ENCODE peak calls at places on chromosomes 4 and X, in eight cellular contexts. One of them, this sample, is unnamed.

GRCh38 chrX:51334276-51334675 is 1.7 kb downstream of the NUDT10 start:
- DNase-seq in CD8-positive, alpha-beta T cell: no peak
- DNase-seq in left ventricle myocardium inferior: no peak
- DNase-seq in K562: no peak
- DNase-seq in AG10803: peak; percentile 1
- DNase-seq in epithelial cell of esophagus: no peak
- DNase-seq in pancreas: no peak
- DNase-seq in A549: no peak
- DNase-seq in this sample: no peak

GRCh38 chrX:71450433-71451106 is 82.3 kb upstream of the OGT start:
- DNase-seq in pancreas: no peak
- DNase-seq in K562: peak; percentile 86
- DNase-seq in CD8-positive, alpha-beta T cell: no peak
- DNase-seq in left ventricle myocardium inferior: no peak
- DNase-seq in AG10803: no peak
- DNase-seq in A549: no peak
- DNase-seq in epithelial cell of esophagus: no peak
- DNase-seq in this sample: no peak

GRCh38 chr4:111883557-111883999 is 261.7 kb upstream of the FAM241A start:
- DNase-seq in epithelial cell of esophagus: no peak
- DNase-seq in CD8-positive, alpha-beta T cell: no peak
- DNase-seq in K562: no peak
- DNase-seq in A549: no peak
- DNase-seq in pancreas: no peak
- DNase-seq in left ventricle myocardium inferior: no peak
- DNase-seq in AG10803: peak; percentile 13
- DNase-seq in this sample: no peak

GRCh38 chr4:147843162-147843561 is 111.3 kb downstream of the ARHGAP10 start:
- DNase-seq in K562: peak; percentile 58
- DNase-seq in left ventricle myocardium inferior: no peak
- DNase-seq in pancreas: no peak
- DNase-seq in epithelial cell of esophagus: peak; percentile 32
- DNase-seq in A549: peak; percentile 30
- DNase-seq in CD8-positive, alpha-beta T cell: no peak
- DNase-seq in AG10803: no peak
- DNase-seq in this sample: peak; percentile 57

GRCh38 chrX:154396948-154397887 is 959 bp upstream of the RPL10 start:
- DNase-seq in left ventricle myocardium inferior: peak; percentile 81
- DNase-seq in K562: peak; percentile 81
- DNase-seq in CD8-positive, alpha-beta T cell: no peak
- DNase-seq in pancreas: peak; percentile 82
- DNase-seq in A549: peak; percentile 82
- DNase-seq in AG10803: peak; percentile 59
- DNase-seq in epithelial cell of esophagus: peak; percentile 63
- DNase-seq in this sample: peak; percentile 76

GRCh38 chr4:1512081-1512737 is 106.0 kb upstream of the NKX1-1 start:
- DNase-seq in K562: no peak
- DNase-seq in left ventricle myocardium inferior: peak; percentile 7
- DNase-seq in A549: no peak
- DNase-seq in pancreas: no peak
- DNase-seq in AG10803: no peak
- DNase-seq in epithelial cell of esophagus: no peak
- DNase-seq in CD8-positive, alpha-beta T cell: no peak
- DNase-seq in this sample: no peak

GRCh38 chr4:23934915-23935314 is 45.1 kb upstream of the PPARGC1A start:
- DNase-seq in CD8-positive, alpha-beta T cell: no peak
- DNase-seq in K562: no peak
- DNase-seq in left ventricle myocardium inferior: peak; percentile 70
- DNase-seq in A549: no peak
- DNase-seq in pancreas: peak; percentile 3
- DNase-seq in AG10803: peak; percentile 96
- DNase-seq in epithelial cell of esophagus: peak; percentile 50
- DNase-seq in this sample: no peak

GRCh38 chrX:27966492-27966891 is 14.8 kb downstream of the DCAF8L1 start:
- DNase-seq in epithelial cell of esophagus: peak; percentile 65
- DNase-seq in pancreas: no peak
- DNase-seq in CD8-positive, alpha-beta T cell: no peak
- DNase-seq in K562: no peak
- DNase-seq in AG10803: no peak
- DNase-seq in A549: peak; percentile 20
- DNase-seq in left ventricle myocardium inferior: no peak
- DNase-seq in this sample: no peak

GRCh38 chr4:140240237-140240636 is 86.3 kb upstream of the MAML3 start:
- DNase-seq in left ventricle myocardium inferior: no peak
- DNase-seq in A549: no peak
- DNase-seq in pancreas: no peak
- DNase-seq in epithelial cell of esophagus: no peak
- DNase-seq in AG10803: no peak
- DNase-seq in CD8-positive, alpha-beta T cell: no peak
- DNase-seq in K562: no peak
- DNase-seq in this sample: no peak

GRCh38 chr4:158788608-158789007 is 19.8 kb downstream of the FNIP2 start:
- DNase-seq in left ventricle myocardium inferior: no peak
- DNase-seq in epithelial cell of esophagus: no peak
- DNase-seq in CD8-positive, alpha-beta T cell: no peak
- DNase-seq in K562: no peak
- DNase-seq in pancreas: no peak
- DNase-seq in AG10803: peak; percentile 58
- DNase-seq in A549: no peak
- DNase-seq in this sample: no peak

GRCh38 chrX:26373829-26374228 is 157.9 kb downstream of the MAGEB5 start:
- DNase-seq in pancreas: no peak
- DNase-seq in epithelial cell of esophagus: peak; percentile 4
- DNase-seq in K562: no peak
- DNase-seq in left ventricle myocardium inferior: no peak
- DNase-seq in A549: peak; percentile 7
- DNase-seq in AG10803: no peak
- DNase-seq in CD8-positive, alpha-beta T cell: no peak
- DNase-seq in this sample: no peak

DNA sequence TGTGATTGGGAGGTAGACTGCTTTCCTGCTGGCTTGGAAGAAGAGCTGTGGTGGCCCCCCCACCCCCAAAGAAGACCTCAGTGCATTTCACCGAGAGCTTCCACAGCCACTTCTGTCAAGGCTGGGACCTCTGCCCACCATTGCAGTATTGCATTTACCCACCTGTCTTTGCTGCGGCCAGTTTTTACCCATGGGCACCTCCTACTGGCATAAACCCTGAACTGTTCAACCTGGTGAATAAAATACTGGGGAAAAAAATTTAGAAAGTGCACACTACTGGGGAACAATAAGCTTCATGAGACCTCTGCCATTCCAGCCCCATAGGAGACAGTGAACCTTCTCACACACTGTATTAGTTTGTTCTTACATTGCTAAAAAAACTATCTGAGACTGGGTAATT is 40.3 kb downstream of the ARFIP1 start:
- DNase-seq in CD8-positive, alpha-beta T cell: no peak
- DNase-seq in pancreas: no peak
- DNase-seq in AG10803: no peak
- DNase-seq in epithelial cell of esophagus: no peak
- DNase-seq in K562: no peak
- DNase-seq in A549: no peak
- DNase-seq in left ventricle myocardium inferior: no peak
- DNase-seq in this sample: no peak
- TF ChIP-seq CTCF in CD8-positive, alpha-beta T cell: no peak
- TF ChIP-seq CTCF in pancreas: no peak
- TF ChIP-seq CTCF in AG10803: no peak
- TF ChIP-seq CTCF in epithelial cell of esophagus: no peak
- TF ChIP-seq CTCF in K562: no peak
- TF ChIP-seq CTCF in A549: no peak
- TF ChIP-seq CTCF in left ventricle myocardium inferior: no peak
- TF ChIP-seq CTCF in this sample: no peak

DNA sequence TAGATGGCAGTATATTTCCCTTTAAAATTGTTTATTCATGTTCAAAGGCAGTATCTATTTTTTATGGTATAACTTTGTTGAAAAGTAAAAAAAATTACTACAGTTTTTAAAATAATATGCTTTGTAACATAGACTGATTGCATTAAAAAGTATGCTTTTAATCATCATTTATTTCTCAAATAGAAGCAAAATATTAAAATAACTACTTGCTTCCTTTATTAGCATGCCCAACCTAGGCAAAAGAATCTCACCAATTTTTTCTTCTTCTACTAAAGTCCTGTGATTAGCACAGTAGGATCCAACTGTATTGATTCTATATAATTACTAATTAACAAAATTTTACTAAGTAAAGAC is 69.6 kb upstream of the NFKB1 start:
- DNase-seq in K562: no peak
- DNase-seq in A549: no peak
- DNase-seq in left ventricle myocardium inferior: no peak
- DNase-seq in CD8-positive, alpha-beta T cell: no peak
- DNase-seq in pancreas: no peak
- DNase-seq in AG10803: no peak
- DNase-seq in epithelial cell of esophagus: no peak
- DNase-seq in this sample: no peak
- TF ChIP-seq CTCF in K562: no peak
- TF ChIP-seq CTCF in A549: no peak
- TF ChIP-seq CTCF in left ventricle myocardium inferior: no peak
- TF ChIP-seq CTCF in CD8-positive, alpha-beta T cell: peak; percentile 20
- TF ChIP-seq CTCF in pancreas: no peak
- TF ChIP-seq CTCF in AG10803: no peak
- TF ChIP-seq CTCF in epithelial cell of esophagus: no peak
- TF ChIP-seq CTCF in this sample: no peak

GRCh38 chr4:41178372-41179085 is 35.8 kb downstream of the APBB2 start:
- DNase-seq in pancreas: no peak
- DNase-seq in left ventricle myocardium inferior: no peak
- DNase-seq in A549: no peak
- DNase-seq in K562: no peak
- DNase-seq in CD8-positive, alpha-beta T cell: no peak
- DNase-seq in epithelial cell of esophagus: no peak
- DNase-seq in AG10803: peak; percentile 89
- DNase-seq in this sample: no peak

GRCh38 chr4:41174444-41174843 is 39.9 kb downstream of the APBB2 start:
- DNase-seq in CD8-positive, alpha-beta T cell: no peak
- DNase-seq in A549: no peak
- DNase-seq in K562: no peak
- DNase-seq in pancreas: no peak
- DNase-seq in AG10803: peak; percentile 35
- DNase-seq in left ventricle myocardium inferior: no peak
- DNase-seq in epithelial cell of esophagus: peak; percentile 78
- DNase-seq in this sample: no peak

GRCh38 chr4:41179086-41179374 is 35.3 kb downstream of the APBB2 start:
- DNase-seq in A549: no peak
- DNase-seq in left ventricle myocardium inferior: no peak
- DNase-seq in pancreas: no peak
- DNase-seq in epithelial cell of esophagus: no peak
- DNase-seq in K562: no peak
- DNase-seq in AG10803: no peak
- DNase-seq in CD8-positive, alpha-beta T cell: no peak
- DNase-seq in this sample: no peak

GRCh38 chr4:41176357-41176756 is 38.0 kb downstream of the APBB2 start:
- DNase-seq in AG10803: peak; percentile 71
- DNase-seq in epithelial cell of esophagus: no peak
- DNase-seq in pancreas: no peak
- DNase-seq in K562: no peak
- DNase-seq in left ventricle myocardium inferior: no peak
- DNase-seq in CD8-positive, alpha-beta T cell: no peak
- DNase-seq in A549: no peak
- DNase-seq in this sample: no peak

DNA sequence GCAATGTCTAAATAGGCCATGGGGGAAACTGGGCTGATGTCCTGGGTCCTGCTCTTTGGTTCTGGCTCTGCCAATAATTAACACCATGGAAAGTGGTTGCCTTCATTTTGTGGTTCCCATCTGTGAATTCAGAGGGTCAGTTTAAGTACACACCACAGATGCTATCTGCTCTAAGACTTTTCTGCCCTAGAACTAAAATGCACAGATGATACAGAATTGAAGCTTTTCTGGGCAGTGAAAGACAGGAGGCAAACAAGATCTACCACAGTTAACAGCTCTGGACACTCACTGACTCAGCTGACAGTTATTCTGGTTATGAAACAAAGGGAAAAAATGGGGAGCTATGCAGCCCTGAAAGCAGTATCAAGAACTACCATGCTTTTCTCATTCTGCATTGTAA is 37.3 kb downstream of the APBB2 start:
- DNase-seq in pancreas: no peak
- DNase-seq in AG10803: peak; percentile 84
- DNase-seq in A549: peak; percentile 16
- DNase-seq in epithelial cell of esophagus: peak; percentile 76
- DNase-seq in left ventricle myocardium inferior: no peak
- DNase-seq in CD8-positive, alpha-beta T cell: no peak
- DNase-seq in K562: no peak
- DNase-seq in this sample: no peak
- TF ChIP-seq CTCF in pancreas: no peak
- TF ChIP-seq CTCF in AG10803: peak; percentile 51
- TF ChIP-seq CTCF in A549: no peak
- TF ChIP-seq CTCF in epithelial cell of esophagus: peak; percentile 29
- TF ChIP-seq CTCF in left ventricle myocardium inferior: no peak
- TF ChIP-seq CTCF in CD8-positive, alpha-beta T cell: no peak
- TF ChIP-seq CTCF in K562: no peak
- TF ChIP-seq CTCF in this sample: no peak

DNA sequence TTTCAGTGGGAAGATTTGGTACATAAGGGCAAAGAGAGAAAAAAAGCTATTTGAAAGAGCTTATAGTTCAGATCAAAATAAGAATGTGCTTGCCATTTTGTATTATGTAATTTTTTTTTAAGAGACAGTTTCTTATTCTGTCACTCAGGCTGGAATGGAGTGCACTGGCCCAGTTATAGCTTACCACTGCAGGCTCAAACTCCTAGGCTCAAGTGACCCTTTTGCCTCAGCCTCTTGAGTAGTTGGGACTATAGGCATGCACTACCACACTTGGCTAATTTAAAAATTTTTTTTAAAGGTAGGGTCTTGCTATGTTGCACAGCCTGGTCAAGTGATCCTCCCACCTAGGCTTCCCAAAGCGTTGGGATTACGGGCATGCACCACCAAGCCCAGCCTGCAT is 22.2 kb upstream of the USP53 start:
- DNase-seq in K562: no peak
- DNase-seq in left ventricle myocardium inferior: no peak
- DNase-seq in AG10803: no peak
- DNase-seq in CD8-positive, alpha-beta T cell: no peak
- DNase-seq in A549: no peak
- DNase-seq in pancreas: no peak
- DNase-seq in epithelial cell of esophagus: no peak
- DNase-seq in this sample: no peak
- TF ChIP-seq CTCF in K562: no peak
- TF ChIP-seq CTCF in left ventricle myocardium inferior: no peak
- TF ChIP-seq CTCF in AG10803: no peak
- TF ChIP-seq CTCF in CD8-positive, alpha-beta T cell: no peak
- TF ChIP-seq CTCF in A549: no peak
- TF ChIP-seq CTCF in pancreas: no peak
- TF ChIP-seq CTCF in epithelial cell of esophagus: no peak
- TF ChIP-seq CTCF in this sample: no peak

GRCh38 chrX:144566592-144566991 is 680.7 kb upstream of the SPANXN1 start:
- DNase-seq in K562: no peak
- DNase-seq in left ventricle myocardium inferior: no peak
- DNase-seq in AG10803: no peak
- DNase-seq in A549: no peak
- DNase-seq in pancreas: no peak
- DNase-seq in CD8-positive, alpha-beta T cell: no peak
- DNase-seq in epithelial cell of esophagus: no peak
- DNase-seq in this sample: no peak
- TF ChIP-seq CTCF in K562: no peak
- TF ChIP-seq CTCF in left ventricle myocardium inferior: no peak
- TF ChIP-seq CTCF in AG10803: no peak
- TF ChIP-seq CTCF in A549: no peak
- TF ChIP-seq CTCF in pancreas: no peak
- TF ChIP-seq CTCF in CD8-positive, alpha-beta T cell: no peak
- TF ChIP-seq CTCF in epithelial cell of esophagus: no peak
- TF ChIP-seq CTCF in this sample: no peak

GRCh38 chr4:39689970-39690369 is 8.0 kb upstream of the UBE2K start:
- DNase-seq in pancreas: no peak
- DNase-seq in A549: no peak
- DNase-seq in AG10803: no peak
- DNase-seq in K562: no peak
- DNase-seq in epithelial cell of esophagus: no peak
- DNase-seq in left ventricle myocardium inferior: no peak
- DNase-seq in CD8-positive, alpha-beta T cell: no peak
- DNase-seq in this sample: no peak
- TF ChIP-seq CTCF in pancreas: no peak
- TF ChIP-seq CTCF in A549: no peak
- TF ChIP-seq CTCF in AG10803: no peak
- TF ChIP-seq CTCF in K562: no peak
- TF ChIP-seq CTCF in epithelial cell of esophagus: no peak
- TF ChIP-seq CTCF in left ventricle myocardium inferior: no peak
- TF ChIP-seq CTCF in CD8-positive, alpha-beta T cell: no peak
- TF ChIP-seq CTCF in this sample: no peak